ENCODE peak calls at places on chromosome 3, in four cellular contexts. One of them, this sample, is unnamed.

GRCh38 chr3:19901918-19902317 is 32.1 kb downstream of the EFHB start:
- DNase-seq in lower lobe of right lung: no peak
- DNase-seq in cardiac fibroblast: no peak
- DNase-seq in choroid plexus epithelial cell: peak; percentile 48
- DNase-seq in this sample: no peak

GRCh38 chr3:138944136-138944658 is 2.7 kb downstream of the FOXL2 start:
- DNase-seq in lower lobe of right lung: no peak
- DNase-seq in cardiac fibroblast: no peak
- DNase-seq in choroid plexus epithelial cell: no peak
- DNase-seq in this sample: no peak

GRCh38 chr3:184761120-184761841 is 49.4 kb upstream of the MAGEF1 start:
- DNase-seq in lower lobe of right lung: no peak
- DNase-seq in cardiac fibroblast: peak; percentile 59
- DNase-seq in choroid plexus epithelial cell: peak; percentile 33
- DNase-seq in this sample: no peak

GRCh38 chr3:146523536-146523935 is 20.9 kb downstream of the PLSCR1 start:
- DNase-seq in cardiac fibroblast: no peak
- DNase-seq in lower lobe of right lung: no peak
- DNase-seq in choroid plexus epithelial cell: no peak
- DNase-seq in this sample: no peak

GRCh38 chr3:122299872-122300460 is 25.1 kb upstream of the CSTA start:
- DNase-seq in cardiac fibroblast: peak; percentile 45
- DNase-seq in lower lobe of right lung: no peak
- DNase-seq in choroid plexus epithelial cell: peak; percentile 54
- DNase-seq in this sample: no peak

GRCh38 chr3:17810759-17811158 is 68.3 kb upstream of the TBC1D5 start:
- DNase-seq in cardiac fibroblast: peak; percentile 66
- DNase-seq in choroid plexus epithelial cell: no peak
- DNase-seq in lower lobe of right lung: no peak
- DNase-seq in this sample: no peak

GRCh38 chr3:132196113-132196512 is 121.1 kb upstream of the ACP3 start:
- DNase-seq in lower lobe of right lung: no peak
- DNase-seq in choroid plexus epithelial cell: no peak
- DNase-seq in cardiac fibroblast: no peak
- DNase-seq in this sample: no peak

GRCh38 chr3:134428396-134428795 is 54.1 kb upstream of the AMOTL2 start:
- DNase-seq in choroid plexus epithelial cell: no peak
- DNase-seq in cardiac fibroblast: peak; percentile 25
- DNase-seq in lower lobe of right lung: no peak
- DNase-seq in this sample: no peak

GRCh38 chr3:66010348-66011097 is 28.2 kb downstream of the MAGI1 start:
- DNase-seq in lower lobe of right lung: no peak
- DNase-seq in choroid plexus epithelial cell: peak; percentile 9
- DNase-seq in cardiac fibroblast: no peak
- DNase-seq in this sample: no peak

GRCh38 chr3:171953300-171954022 is 85.9 kb upstream of the FNDC3B start:
- DNase-seq in cardiac fibroblast: peak; percentile 57
- DNase-seq in choroid plexus epithelial cell: no peak
- DNase-seq in lower lobe of right lung: no peak
- DNase-seq in this sample: no peak

GRCh38 chr3:8597515-8597853 is 47.1 kb downstream of the SSUH2 start:
- DNase-seq in lower lobe of right lung: no peak
- DNase-seq in choroid plexus epithelial cell: peak; percentile 54
- DNase-seq in cardiac fibroblast: no peak
- DNase-seq in this sample: no peak

GRCh38 chr3:49689046-49689886 is at the start of the genes MST1 and RNF123:
- DNase-seq in cardiac fibroblast: peak; percentile 91
- DNase-seq in lower lobe of right lung: peak; percentile 92
- DNase-seq in choroid plexus epithelial cell: peak; percentile 91
- DNase-seq in this sample: peak; percentile 86

GRCh38 chr3:99586680-99587079 is 51.7 kb upstream of the COL8A1 start:
- DNase-seq in lower lobe of right lung: no peak
- DNase-seq in choroid plexus epithelial cell: peak; percentile 46
- DNase-seq in cardiac fibroblast: peak; percentile 46
- DNase-seq in this sample: no peak

GRCh38 chr3:111803123-111803593 is 55.9 kb upstream of the PHLDB2 start:
- DNase-seq in cardiac fibroblast: peak; percentile 99
- DNase-seq in choroid plexus epithelial cell: peak; percentile 97
- DNase-seq in lower lobe of right lung: peak; percentile 60
- DNase-seq in this sample: no peak

GRCh38 chr3:39192490-39193092 is at the start of gene XIRP1:
- DNase-seq in lower lobe of right lung: no peak
- DNase-seq in cardiac fibroblast: peak; percentile 24
- DNase-seq in choroid plexus epithelial cell: no peak
- DNase-seq in this sample: no peak

GRCh38 chr3:153042088-153042487 is 119.9 kb upstream of the RAP2B start:
- DNase-seq in lower lobe of right lung: no peak
- DNase-seq in cardiac fibroblast: no peak
- DNase-seq in choroid plexus epithelial cell: no peak
- DNase-seq in this sample: no peak

GRCh38 chr3:110133971-110134370 is 796.6 kb upstream of the DPPA4 start:
- DNase-seq in lower lobe of right lung: no peak
- DNase-seq in cardiac fibroblast: no peak
- DNase-seq in choroid plexus epithelial cell: no peak
- DNase-seq in this sample: no peak

GRCh38 chr3:120429921-120430361 is 20.9 kb downstream of the FSTL1 start:
- DNase-seq in cardiac fibroblast: peak; percentile 45
- DNase-seq in choroid plexus epithelial cell: peak; percentile 53
- DNase-seq in lower lobe of right lung: no peak
- DNase-seq in this sample: no peak

GRCh38 chr3:138148503-138148902 is 16.3 kb upstream of the A4GNT start:
- DNase-seq in choroid plexus epithelial cell: peak; percentile 28
- DNase-seq in cardiac fibroblast: no peak
- DNase-seq in lower lobe of right lung: no peak
- DNase-seq in this sample: no peak

GRCh38 chr3:128693696-128694095 is 32.3 kb upstream of the RAB7A start:
- DNase-seq in cardiac fibroblast: no peak
- DNase-seq in choroid plexus epithelial cell: no peak
- DNase-seq in lower lobe of right lung: no peak
- DNase-seq in this sample: no peak

GRCh38 chr3:194323785-194324735 is 27.1 kb downstream of the CPN2 start:
- DNase-seq in choroid plexus epithelial cell: no peak
- DNase-seq in cardiac fibroblast: peak; percentile 49
- DNase-seq in lower lobe of right lung: no peak
- DNase-seq in this sample: peak; percentile 62

GRCh38 chr3:39639344-39640236 is 169.8 kb upstream of the MYRIP start:
- DNase-seq in lower lobe of right lung: no peak
- DNase-seq in choroid plexus epithelial cell: peak; percentile 93
- DNase-seq in cardiac fibroblast: peak; percentile 96
- DNase-seq in this sample: no peak

GRCh38 chr3:170867143-170867542 is 2.9 kb downstream of the RPL22L1 start:
- DNase-seq in cardiac fibroblast: peak; percentile 13
- DNase-seq in lower lobe of right lung: no peak
- DNase-seq in choroid plexus epithelial cell: no peak
- DNase-seq in this sample: no peak

GRCh38 chr3:12227833-12228232 is 61.0 kb upstream of the PPARG start:
- DNase-seq in lower lobe of right lung: no peak
- DNase-seq in cardiac fibroblast: peak; percentile 77
- DNase-seq in choroid plexus epithelial cell: peak; percentile 91
- DNase-seq in this sample: no peak

GRCh38 chr3:59611649-59612431 is 562.0 kb upstream of the CFAP20DC start:
- DNase-seq in lower lobe of right lung: no peak
- DNase-seq in cardiac fibroblast: no peak
- DNase-seq in choroid plexus epithelial cell: no peak
- DNase-seq in this sample: no peak

GRCh38 chr3:127680146-127680661 is 7.5 kb downstream of the ABTB1 start:
- DNase-seq in cardiac fibroblast: no peak
- DNase-seq in choroid plexus epithelial cell: no peak
- DNase-seq in lower lobe of right lung: no peak
- DNase-seq in this sample: no peak

GRCh38 chr3:197880361-197881339 is 69.3 kb upstream of the RPL35A start:
- DNase-seq in lower lobe of right lung: no peak
- DNase-seq in choroid plexus epithelial cell: no peak
- DNase-seq in cardiac fibroblast: no peak
- DNase-seq in this sample: no peak

GRCh38 chr3:10416730-10417300 is 88.6 kb downstream of the ATP2B2 start:
- DNase-seq in cardiac fibroblast: no peak
- DNase-seq in choroid plexus epithelial cell: no peak
- DNase-seq in lower lobe of right lung: no peak
- DNase-seq in this sample: no peak

DNA sequence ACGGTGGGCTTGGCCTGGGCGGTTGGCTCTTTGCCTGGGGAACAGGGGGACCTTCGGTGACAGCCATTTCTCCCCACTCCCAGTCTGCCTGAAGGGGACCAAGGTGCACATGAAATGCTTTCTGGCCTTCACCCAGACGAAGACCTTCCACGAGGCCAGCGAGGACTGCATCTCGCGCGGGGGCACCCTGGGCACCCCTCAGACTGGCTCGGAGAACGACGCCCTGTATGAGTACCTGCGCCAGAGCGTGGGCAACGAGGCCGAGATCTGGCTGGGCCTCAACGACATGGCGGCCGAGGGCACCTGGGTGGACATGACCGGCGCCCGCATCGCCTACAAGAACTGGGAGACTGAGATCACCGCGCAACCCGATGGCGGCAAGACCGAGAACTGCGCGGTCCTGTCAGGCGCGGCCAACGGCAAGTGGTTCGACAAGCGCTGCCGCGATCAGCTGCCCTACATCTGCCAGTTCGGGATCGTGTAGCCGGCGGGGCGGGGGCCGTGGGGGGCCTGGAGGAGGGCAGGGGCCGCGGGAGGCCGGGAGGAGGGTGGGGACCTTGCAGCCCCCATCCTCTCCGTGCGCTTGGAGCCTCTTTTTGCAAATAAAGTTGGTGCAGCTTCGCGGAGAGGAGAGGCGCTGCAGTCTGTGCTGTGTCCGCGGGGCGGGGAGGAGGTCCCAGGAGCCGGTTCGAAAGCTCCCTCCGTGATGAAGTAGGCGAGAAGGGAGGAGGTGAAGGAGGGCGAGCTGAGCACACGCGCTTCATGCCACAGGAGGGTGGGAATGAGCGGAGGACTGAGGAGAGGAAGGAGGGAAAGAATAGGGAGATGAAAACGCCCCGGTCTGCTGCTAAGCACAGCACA is 9.6 kb downstream of the CLEC3B start:
- DNase-seq in choroid plexus epithelial cell: peak; percentile 57
- DNase-seq in cardiac fibroblast: peak; percentile 31
- DNase-seq in lower lobe of right lung: peak; percentile 54
- DNase-seq in this sample: no peak
- H3K4me3 ChIP-seq in choroid plexus epithelial cell: peak overlapping the region; percentile 49
- H3K4me3 ChIP-seq in cardiac fibroblast: peak overlapping the region; percentile 27
- H3K4me3 ChIP-seq in lower lobe of right lung: peak overlapping the region; percentile 42
- H3K4me3 ChIP-seq in this sample: no peak overlapping the region

DNA sequence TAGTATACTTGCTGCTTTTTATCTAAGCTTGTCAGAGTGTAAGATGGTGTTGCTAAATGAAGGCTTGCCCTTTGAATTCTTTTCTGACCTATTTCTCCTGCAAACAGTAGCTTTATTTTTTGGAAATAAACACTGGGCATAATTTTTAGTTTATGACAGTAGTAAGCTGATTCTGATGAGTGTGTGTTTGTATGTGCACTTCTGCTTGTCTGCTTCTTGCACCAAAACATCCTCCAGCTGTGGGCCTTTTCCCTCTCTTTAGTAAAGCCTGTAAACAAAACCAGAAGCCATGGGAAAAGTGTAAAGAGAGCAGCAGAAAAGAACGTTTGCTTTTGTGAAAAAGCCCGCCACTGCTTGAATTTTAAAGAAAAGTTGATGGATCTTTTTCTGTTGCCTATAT is 136.4 kb upstream of the IL12A start:
- DNase-seq in lower lobe of right lung: no peak
- DNase-seq in cardiac fibroblast: no peak
- DNase-seq in choroid plexus epithelial cell: no peak
- DNase-seq in this sample: no peak
- H3K4me3 ChIP-seq in lower lobe of right lung: peak overlapping the region; percentile 34
- H3K4me3 ChIP-seq in cardiac fibroblast: no peak overlapping the region
- H3K4me3 ChIP-seq in choroid plexus epithelial cell: no peak overlapping the region
- H3K4me3 ChIP-seq in this sample: no peak overlapping the region

DNA sequence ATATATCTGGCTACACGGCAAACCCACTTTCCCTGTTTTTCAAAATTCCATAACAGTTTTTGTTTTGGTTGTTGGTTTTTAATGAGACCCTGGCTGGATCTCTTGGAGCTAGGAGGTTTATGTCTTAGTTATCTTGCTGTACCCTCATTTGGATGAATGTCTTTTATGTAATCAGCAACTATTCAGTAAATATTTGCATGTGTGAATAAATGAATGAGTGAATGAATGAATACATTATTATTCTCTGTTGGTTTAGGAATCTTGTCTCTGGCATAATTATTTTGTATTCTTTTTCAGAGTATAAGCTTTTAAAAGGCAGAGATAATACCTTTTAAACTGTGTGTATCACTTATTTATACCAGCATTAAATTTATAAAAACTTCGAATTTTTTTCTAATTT is 3.2 kb upstream of the UTS2B start:
- DNase-seq in choroid plexus epithelial cell: no peak
- DNase-seq in lower lobe of right lung: no peak
- DNase-seq in cardiac fibroblast: no peak
- DNase-seq in this sample: no peak
- H3K4me3 ChIP-seq in choroid plexus epithelial cell: no peak overlapping the region
- H3K4me3 ChIP-seq in lower lobe of right lung: no peak overlapping the region
- H3K4me3 ChIP-seq in cardiac fibroblast: no peak overlapping the region
- H3K4me3 ChIP-seq in this sample: no peak overlapping the region

DNA sequence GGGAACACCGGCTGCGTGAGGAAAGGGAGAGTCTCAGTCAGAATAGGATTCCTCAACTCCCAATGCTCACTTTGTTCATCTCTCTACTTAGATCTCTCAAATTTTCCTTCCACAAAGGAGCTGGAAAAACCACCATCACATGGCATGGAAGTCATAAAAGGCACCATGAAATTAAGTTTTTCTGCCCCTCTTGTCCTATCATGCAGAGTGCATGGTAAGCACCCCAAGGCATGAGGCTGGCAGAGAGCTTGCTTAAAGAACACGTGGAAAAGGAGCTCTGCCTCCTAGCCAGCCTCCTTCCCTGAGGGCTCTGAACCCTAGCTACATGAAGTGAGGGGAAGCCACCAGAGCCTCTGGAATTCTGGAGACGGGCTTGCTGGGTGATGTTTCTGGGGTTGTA is 17.8 kb downstream of the STIMATE start:
- DNase-seq in cardiac fibroblast: no peak
- DNase-seq in choroid plexus epithelial cell: no peak
- DNase-seq in lower lobe of right lung: no peak
- DNase-seq in this sample: no peak
- H3K4me3 ChIP-seq in cardiac fibroblast: no peak overlapping the region
- H3K4me3 ChIP-seq in choroid plexus epithelial cell: no peak overlapping the region
- H3K4me3 ChIP-seq in lower lobe of right lung: no peak overlapping the region
- H3K4me3 ChIP-seq in this sample: no peak overlapping the region

GRCh38 chr3:105613120-105613519 is 246.4 kb downstream of the ALCAM start:
- DNase-seq in lower lobe of right lung: no peak
- DNase-seq in choroid plexus epithelial cell: no peak
- DNase-seq in cardiac fibroblast: no peak
- DNase-seq in this sample: no peak
- H3K4me3 ChIP-seq in lower lobe of right lung: no peak overlapping the region
- H3K4me3 ChIP-seq in choroid plexus epithelial cell: no peak overlapping the region
- H3K4me3 ChIP-seq in cardiac fibroblast: no peak overlapping the region
- H3K4me3 ChIP-seq in this sample: no peak overlapping the region

DNA sequence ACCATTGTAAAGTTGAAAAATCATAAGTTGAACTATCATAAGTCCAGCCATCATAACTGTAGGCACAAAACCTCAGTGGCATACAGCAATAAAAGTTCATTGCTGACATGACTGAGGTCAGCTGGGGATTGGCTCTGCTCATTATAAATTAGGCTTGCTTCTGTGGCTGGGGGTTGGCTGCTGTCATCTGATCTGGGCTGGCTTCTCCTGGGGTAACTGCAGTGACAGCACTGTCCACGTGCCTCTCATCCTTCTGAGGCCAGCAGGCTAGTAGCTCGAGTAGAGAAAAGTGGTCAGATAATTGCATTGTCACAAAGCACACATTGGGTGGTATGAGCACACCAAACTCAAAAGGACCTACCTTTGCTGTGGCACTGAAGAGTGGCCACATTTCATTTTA is 31.3 kb downstream of the CMTM7 start:
- DNase-seq in choroid plexus epithelial cell: no peak
- DNase-seq in lower lobe of right lung: no peak
- DNase-seq in cardiac fibroblast: no peak
- DNase-seq in this sample: no peak
- H3K4me3 ChIP-seq in choroid plexus epithelial cell: no peak overlapping the region
- H3K4me3 ChIP-seq in lower lobe of right lung: no peak overlapping the region
- H3K4me3 ChIP-seq in cardiac fibroblast: no peak overlapping the region
- H3K4me3 ChIP-seq in this sample: no peak overlapping the region

This sample was measured in Jurkat, Clone E6-1.